ENCODE peak calls at places on chromosomes 2 and 18, in nine cellular contexts. B, J, O, D, C, S, N, E and K are unnamed samples.
A peak's percentile ranks its signal among the peaks of the same experiment; 100 is the strongest.

GRCh38 chr2:174412256-174412655 is 16.7 kb downstream of the SCRN3 start:
- DNase-seq in D (no peak), O (no peak), E (no peak), J (no peak), C (no peak), S (no peak), N (no peak), B (no peak), K (no peak)

GRCh38 chr2:164009801-164010337 is 274.1 kb upstream of the FIGN start:
- DNase-seq in S (no peak), E (no peak), J (no peak), O (no peak), N (no peak), C (no peak), D (no peak), B (no peak), K (no peak)

GRCh38 chr2:15965564-15966019 is 25.2 kb downstream of the MYCN start:
- DNase-seq in O (no peak), C (no peak), N (no peak), S (no peak), J (no peak), B (peak; percentile 45), E (no peak), D (no peak), K (no peak)

GRCh38 chr18:37322497-37323035 is 243.0 kb downstream of the CELF4 start:
- DNase-seq in B (peak; percentile 42), J (peak; percentile 26), E (peak; percentile 12), O (peak; percentile 50), S (no peak), D (peak; percentile 36), N (no peak), C (peak; percentile 39), K (peak; percentile 71)

GRCh38 chr2:156077041-156077735 is 255.3 kb downstream of the NR4A2 start:
- DNase-seq in J (no peak), E (no peak), C (no peak), N (no peak), D (no peak), B (no peak), S (no peak), O (no peak), K (no peak)

GRCh38 chr2:162153608-162154224 is 1.7 kb upstream of the GCG start:
- DNase-seq in O (peak; percentile 51), E (peak; percentile 12), C (no peak), D (peak; percentile 45), B (peak; percentile 48), N (peak; percentile 67), J (peak; percentile 52), S (peak; percentile 42), K (no peak)

GRCh38 chr2:89831686-89832498 is 1140.4 kb downstream of the RPIA start:
- DNase-seq in C (no peak), J (no peak), D (no peak), E (no peak), S (no peak), N (no peak), B (no peak), O (no peak), K (no peak)

GRCh38 chr2:70942396-70942795 is 6.7 kb downstream of the ATP6V1B1 start:
- DNase-seq in E (no peak), C (no peak), S (no peak), D (no peak), J (no peak), N (peak; percentile 44), O (no peak), B (no peak), K (no peak)

GRCh38 chr18:7273301-7273911 is 42.5 kb downstream of the LRRC30 start:
- DNase-seq in J (no peak), D (peak; percentile 21), S (peak; percentile 16), N (peak; percentile 81), E (peak; percentile 12), B (no peak), C (peak; percentile 89), O (no peak), K (no peak)

GRCh38 chr2:46460991-46461715 is 18.2 kb upstream of the TMEM247 start:
- DNase-seq in S (peak; percentile 53), C (peak; percentile 69), N (peak; percentile 86), E (peak; percentile 67), B (peak; percentile 92), J (peak; percentile 36), O (peak; percentile 83), D (peak; percentile 89), K (no peak)

GRCh38 chr2:175620035-175620434 is 382.0 kb downstream of the LNPK start:
- DNase-seq in S (no peak), C (no peak), O (no peak), N (no peak), B (no peak), D (no peak), E (no peak), J (no peak), K (no peak)

GRCh38 chr2:175619179-175619578 is 382.9 kb downstream of the LNPK start:
- DNase-seq in B (no peak), S (no peak), C (no peak), O (no peak), E (no peak), N (no peak), J (no peak), D (no peak), K (no peak)

GRCh38 chr2:175626796-175627195 is 375.3 kb downstream of the LNPK start:
- DNase-seq in B (no peak), C (no peak), D (no peak), E (no peak), J (no peak), S (no peak), O (no peak), N (no peak), K (no peak)

GRCh38 chr2:175619591-175619990 is 382.5 kb downstream of the LNPK start:
- DNase-seq in S (no peak), O (no peak), J (no peak), D (no peak), C (no peak), N (no peak), E (no peak), B (no peak), K (no peak)

GRCh38 chr2:175621847-175622246 is 380.2 kb downstream of the LNPK start:
- DNase-seq in N (no peak), D (no peak), E (no peak), O (no peak), C (no peak), B (no peak), S (no peak), J (peak; percentile 12), K (no peak)
- TF ChIP-seq CTCF in N (no peak), D (no peak), E (no peak), O (no peak), C (no peak), B (no peak), S (no peak), J (peak; percentile 44), K (no peak)

GRCh38 chr2:215747244-215747620 is 266.1 kb downstream of the MREG start:
- DNase-seq in J (no peak), O (no peak), B (no peak), N (no peak), D (no peak), S (no peak), E (no peak), C (no peak), K (no peak)
- TF ChIP-seq CTCF in J (no peak), O (no peak), B (no peak), N (no peak), D (no peak), S (no peak), E (no peak), C (no peak), K (no peak)

GRCh38 chr2:7356909-7357584 is 439.8 kb downstream of the RNF144A start:
- DNase-seq in O (no peak), B (no peak), S (no peak), N (no peak), E (peak; percentile 94), J (no peak), D (peak; percentile 91), C (no peak), K (no peak)

GRCh38 chr2:7358865-7359264 is 441.7 kb downstream of the RNF144A start:
- DNase-seq in C (no peak), E (no peak), N (no peak), O (no peak), S (no peak), B (no peak), J (no peak), D (no peak), K (no peak)

GRCh38 chr2:7355781-7356180 is 438.6 kb downstream of the RNF144A start:
- DNase-seq in B (no peak), D (no peak), E (no peak), N (no peak), J (no peak), S (no peak), C (no peak), O (no peak), K (no peak)

GRCh38 chr2:7353571-7353970 is 436.4 kb downstream of the RNF144A start:
- DNase-seq in S (no peak), N (no peak), D (no peak), O (no peak), C (no peak), J (no peak), B (no peak), E (no peak), K (no peak)

DNA sequence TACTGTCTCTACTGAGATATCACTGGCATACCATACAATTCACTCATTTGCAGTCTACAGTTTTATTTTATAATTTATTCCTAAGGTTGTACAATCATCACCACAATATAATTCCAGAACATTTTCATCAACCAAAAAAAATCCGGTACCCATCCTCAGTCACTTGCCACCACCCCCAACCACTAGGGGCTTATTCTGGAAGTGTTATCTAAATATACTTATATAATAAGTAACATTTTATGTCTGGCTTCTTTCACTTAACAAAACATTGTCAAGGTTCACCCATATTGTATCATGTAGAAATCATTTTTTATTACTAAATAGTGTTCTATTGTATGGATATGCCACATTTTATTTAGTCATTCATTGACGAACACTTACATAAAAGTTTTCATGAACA is 440.8 kb downstream of the RNF144A start:
- DNase-seq in S (no peak), C (no peak), D (no peak), O (no peak), B (no peak), E (no peak), J (no peak), N (no peak), K (no peak)
- TF ChIP-seq CTCF in S (no peak), C (no peak), D (no peak), O (no peak), B (no peak), E (no peak), J (peak; percentile 23), N (no peak), K (no peak)

GRCh38 chr2:12047761-12048160 is 301.3 kb downstream of the LPIN1 start:
- DNase-seq in N (no peak), C (no peak), D (no peak), O (no peak), S (no peak), E (no peak), J (no peak), B (no peak), K (no peak)

GRCh38 chr2:12050381-12050780 is 303.9 kb downstream of the LPIN1 start:
- DNase-seq in S (peak; percentile 82), E (no peak), C (no peak), D (no peak), B (no peak), N (no peak), O (no peak), J (no peak), K (no peak)

GRCh38 chr2:12046641-12047040 is 300.2 kb downstream of the LPIN1 start:
- DNase-seq in O (no peak), E (no peak), C (no peak), B (no peak), S (peak; percentile 49), N (no peak), D (no peak), J (no peak), K (no peak)

GRCh38 chr2:12045864-12046291 is 299.4 kb downstream of the LPIN1 start:
- DNase-seq in J (no peak), C (no peak), S (no peak), N (no peak), E (no peak), D (no peak), O (no peak), B (no peak), K (no peak)

GRCh38 chr2:12048551-12048950 is 302.1 kb downstream of the LPIN1 start:
- DNase-seq in E (no peak), D (no peak), O (no peak), S (no peak), J (no peak), B (no peak), N (no peak), C (no peak), K (no peak)
- TF ChIP-seq CTCF in E (no peak), D (no peak), O (no peak), S (peak; percentile 29), J (peak; percentile 52), B (no peak), N (no peak), C (peak; percentile 9), K (peak; percentile 23)